ENCODE peak calls at places on chromosomes 5 and 9, in eight cellular contexts. A is HEK293T, O is OCI-M1, I is EH, W is NCI-H2171, H is GM19239, J is mammary epithelial cell, U is endothelial cell. Q is an unnamed sample.

GRCh38 chr9:132439153-132439552 is 29.1 kb downstream of the CFAP77 start:
- DNase-seq in U (no peak), W (no peak), H (no peak), I (no peak), A (no peak), J (peak; percentile 45), O (no peak), Q (no peak)

GRCh38 chr9:96121162-96121561 is 180.8 kb downstream of the HSD17B3 start:
- DNase-seq in A (no peak), W (no peak), O (peak; percentile 29), I (no peak), H (no peak), U (no peak), J (no peak), Q (no peak)

GRCh38 chr9:70004310-70004709 is 39.3 kb upstream of the MAMDC2 start:
- DNase-seq in W (no peak), J (no peak), I (peak; percentile 58), U (no peak), O (no peak), A (no peak), H (no peak), Q (no peak)

GRCh38 chr5:10192309-10192708 is 57.4 kb downstream of the ATPSCKMT start:
- DNase-seq in U (no peak), W (no peak), O (no peak), A (no peak), J (no peak), H (no peak), I (peak; percentile 89), Q (no peak)

GRCh38 chr5:153476767-153477166 is 13.7 kb upstream of the GRIA1 start:
- DNase-seq in J (peak; percentile 85), O (no peak), W (no peak), U (no peak), H (no peak), I (peak; percentile 68), A (no peak), Q (no peak)

GRCh38 chr5:143923634-143924265 is 111.8 kb downstream of the HMHB1 start:
- DNase-seq in U (no peak), A (no peak), I (peak; percentile 64), W (no peak), O (peak; percentile 17), J (peak; percentile 52), H (no peak), Q (no peak)

GRCh38 chr5:42648036-42648435 is 108.6 kb upstream of the CCDC152 start:
- DNase-seq in J (no peak), U (no peak), O (no peak), A (no peak), H (no peak), W (no peak), I (no peak), Q (no peak)

GRCh38 chr5:172004824-172005237 is 1.6 kb downstream of the FBXW11 start:
- DNase-seq in O (peak; percentile 55), J (no peak), I (peak; percentile 40), A (no peak), H (no peak), W (no peak), U (no peak), Q (no peak)

GRCh38 chr9:7756088-7756487 is 43.5 kb downstream of the DMAC1 start:
- DNase-seq in A (no peak), H (peak; percentile 8), U (no peak), O (no peak), J (peak; percentile 68), I (no peak), W (no peak), Q (no peak)

GRCh38 chr5:90434116-90434714 is 24.7 kb upstream of the CETN3 start:
- DNase-seq in O (peak; percentile 75), W (no peak), U (peak; percentile 54), H (no peak), I (peak; percentile 54), J (peak; percentile 3), A (peak; percentile 47), Q (peak; percentile 51)

GRCh38 chr5:134642931-134643530 is 5.6 kb upstream of the SEC24A start:
- DNase-seq in O (no peak), W (no peak), J (no peak), U (no peak), I (no peak), H (no peak), A (no peak), Q (no peak)

GRCh38 chr9:27828908-27829307 is 255.6 kb upstream of the C9orf72 start:
- DNase-seq in W (no peak), I (no peak), O (no peak), A (no peak), H (no peak), U (no peak), J (no peak), Q (no peak)

GRCh38 chr5:15992918-15993317 is 186.7 kb downstream of the MARCHF11 start:
- DNase-seq in U (no peak), W (no peak), J (peak; percentile 65), O (no peak), H (no peak), I (peak; percentile 57), A (no peak), Q (no peak)

GRCh38 chr5:35416217-35416988 is 186.1 kb upstream of the PRLR start:
- DNase-seq in J (no peak), U (no peak), O (no peak), I (no peak), W (no peak), A (no peak), H (no peak), Q (no peak)

GRCh38 chr9:107180206-107180605 is 102.9 kb upstream of the RAD23B start:
- DNase-seq in U (no peak), I (no peak), J (no peak), H (no peak), O (no peak), W (no peak), A (no peak), Q (no peak)

GRCh38 chr5:147442134-147442726 is 67.6 kb downstream of the DPYSL3 start:
- DNase-seq in I (no peak), U (no peak), J (no peak), O (no peak), W (no peak), H (no peak), A (no peak), Q (no peak)

GRCh38 chr9:15606667-15607472 is 54.0 kb downstream of the CCDC171 start:
- DNase-seq in H (peak; percentile 7), W (no peak), I (peak; percentile 49), U (peak; percentile 11), A (peak; percentile 5), J (peak; percentile 36), O (peak; percentile 68), Q (no peak)

GRCh38 chr9:93132946-93133640 is 958 bp downstream of the NINJ1 start:
- DNase-seq in W (no peak), O (no peak), U (no peak), A (no peak), J (peak; percentile 39), H (no peak), I (peak; percentile 53), Q (peak; percentile 58)

GRCh38 chr5:6090838-6091237 is 287.5 kb downstream of the MED10 start:
- DNase-seq in W (no peak), U (no peak), J (no peak), A (no peak), O (no peak), H (no peak), I (no peak), Q (no peak)

GRCh38 chr5:15787676-15788075 is 287.7 kb downstream of the FBXL7 start:
- DNase-seq in O (no peak), I (peak; percentile 60), H (no peak), A (no peak), J (no peak), W (no peak), U (no peak), Q (no peak)

GRCh38 chr5:115571441-115571878 is 26.9 kb upstream of the FEM1C start:
- DNase-seq in W (no peak), O (no peak), I (no peak), A (no peak), U (no peak), H (no peak), J (no peak), Q (peak; percentile 75)

GRCh38 chr5:40503438-40503837 is 176.3 kb upstream of the PTGER4 start:
- DNase-seq in A (no peak), I (peak; percentile 33), O (no peak), W (no peak), H (no peak), J (no peak), U (no peak), Q (no peak)

GRCh38 chr5:120532835-120533234 is 68.7 kb downstream of the PRR16 start:
- DNase-seq in A (peak; percentile 35), J (no peak), H (no peak), I (no peak), O (no peak), W (no peak), U (peak; percentile 53), Q (no peak)

GRCh38 chr9:111375817-111376564 is 46.0 kb upstream of the OR2K2 start:
- DNase-seq in O (no peak), H (no peak), W (no peak), I (peak; percentile 41), U (no peak), J (peak; percentile 48), A (no peak), Q (no peak)

GRCh38 chr5:79841172-79841571 is 149.9 kb downstream of the MTX3 start:
- DNase-seq in O (no peak), J (no peak), I (no peak), U (no peak), W (no peak), H (no peak), A (no peak), Q (no peak)

GRCh38 chr9:94870793-94871558 is 144.5 kb downstream of the AOPEP start:
- DNase-seq in W (no peak), J (peak; percentile 54), A (no peak), I (peak; percentile 93), H (no peak), U (no peak), O (no peak), Q (no peak)

GRCh38 chr9:122126340-122127333 is 32.9 kb downstream of the NDUFA8 start:
- DNase-seq in U (no peak), O (no peak), I (peak; percentile 86), A (no peak), J (no peak), W (no peak), H (no peak), Q (no peak)

GRCh38 chr9:94922098-94922607 is 195.7 kb downstream of the AOPEP start:
- DNase-seq in J (peak; percentile 69), H (no peak), W (no peak), I (peak; percentile 99), U (no peak), O (no peak), A (no peak), Q (no peak)

GRCh38 chr9:112043423-112043822 is 131.7 kb downstream of the SUSD1 start:
- DNase-seq in O (no peak), U (no peak), J (no peak), A (no peak), H (no peak), W (no peak), I (peak; percentile 77), Q (no peak)

GRCh38 chr5:141951341-141951781 is 6.6 kb downstream of the PCDH12 start:
- DNase-seq in I (no peak), W (no peak), H (peak; percentile 62), U (peak; percentile 70), J (no peak), A (peak; percentile 74), O (no peak), Q (no peak)

GRCh38 chr9:29322240-29322639 is 1749.0 kb upstream of the C9orf72 start:
- DNase-seq in J (no peak), A (no peak), H (no peak), O (peak; percentile 74), W (no peak), I (no peak), U (no peak), Q (no peak)

GRCh38 chr9:4740373-4740622 is 704 bp downstream of the AK3 start:
- DNase-seq in W (no peak), I (peak; percentile 37), U (no peak), J (no peak), O (peak; percentile 99), A (no peak), H (no peak), Q (no peak)

GRCh38 chr5:96629774-96630173 is 32.4 kb upstream of the CAST start:
- DNase-seq in O (peak; percentile 28), I (peak; percentile 95), A (no peak), W (no peak), U (no peak), J (peak; percentile 99), H (no peak), Q (no peak)

GRCh38 chr5:54296386-54296785 is 14.0 kb downstream of the ARL15 start:
- DNase-seq in U (no peak), J (no peak), W (no peak), O (no peak), I (no peak), H (no peak), A (no peak), Q (no peak)